ENCODE peak calls at places on chromosome 11, in five cellular contexts. G is cardiac muscle cell, E is lung, B is GM13977, K is GM12864. F is an unnamed sample.

GRCh38 chr11:62501432-62501891 is 45.1 kb downstream of the AHNAK start:
- DNase-seq in G (no peak), E (no peak), B (no peak), K (no peak), F (no peak)

GRCh38 chr11:43649501-43649900 is 31.0 kb upstream of the HSD17B12 start:
- DNase-seq in G (no peak), E (no peak), B (no peak), K (no peak), F (no peak)

GRCh38 chr11:116357769-116358544 is 414.8 kb downstream of the BUD13 start:
- DNase-seq in G (peak; percentile 26), E (no peak), B (no peak), K (no peak), F (no peak)

GRCh38 chr11:1744879-1745700 is 5.3 kb downstream of the IFITM10 start:
- DNase-seq in G (no peak), E (no peak), B (no peak), K (no peak), F (no peak)

GRCh38 chr11:115745041-115745440 is 240.8 kb upstream of the CADM1 start:
- DNase-seq in G (no peak), E (no peak), B (no peak), K (no peak), F (no peak)

GRCh38 chr11:99865951-99866350 is 821.1 kb upstream of the ARHGAP42 start:
- DNase-seq in G (peak; percentile 1), E (no peak), B (no peak), K (no peak), F (no peak)

GRCh38 chr11:68264741-68265540 is 6.8 kb downstream of the C11orf24 start:
- DNase-seq in G (no peak), E (no peak), B (no peak), K (no peak), F (no peak)

GRCh38 chr11:2074266-2074825 is 64.8 kb downstream of the IGF2 start:
- DNase-seq in G (no peak), E (no peak), B (no peak), K (no peak), F (no peak)

GRCh38 chr11:73929388-73929787 is 21.4 kb upstream of the DNAJB13 start:
- DNase-seq in G (no peak), E (no peak), B (no peak), K (no peak), F (no peak)

GRCh38 chr11:95652002-95652472 is 137.5 kb downstream of the FAM76B start:
- DNase-seq in G (no peak), E (no peak), B (no peak), K (no peak), F (no peak)

GRCh38 chr11:78292109-78292803 is 103.5 kb downstream of the USP35 start:
- DNase-seq in G (no peak), E (peak; percentile 36), B (no peak), K (no peak), F (no peak)

GRCh38 chr11:87628161-87628560 is 547.1 kb downstream of the RAB38 start:
- DNase-seq in G (no peak), E (no peak), B (no peak), K (no peak), F (no peak)
- TF ChIP-seq CTCF in G (no peak), E (no peak), B (no peak), K (no peak), F (no peak)

GRCh38 chr11:16785520-16786128 is 47.2 kb downstream of the C11orf58 start:
- DNase-seq in G (peak; percentile 87), E (peak; percentile 58), B (peak; percentile 86), K (peak; percentile 24), F (no peak)
- TF ChIP-seq CTCF in G (peak; percentile 94), E (peak; percentile 88), B (peak; percentile 90), K (peak; percentile 92), F (peak; percentile 89)

GRCh38 chr11:46238078-46238966 is 39.1 kb upstream of the CREB3L1 start:
- DNase-seq in G (peak; percentile 86), E (peak; percentile 64), B (peak; percentile 77), K (no peak), F (peak; percentile 85)
- TF ChIP-seq CTCF in G (no peak), E (no peak), B (no peak), K (no peak), F (peak; percentile 35)

GRCh38 chr11:17827006-17827405 is 92.4 kb downstream of the KCNC1 start:
- DNase-seq in G (no peak), E (no peak), B (no peak), K (no peak), F (no peak)
- TF ChIP-seq CTCF in G (peak; percentile 6), E (no peak), B (no peak), K (no peak), F (no peak)

GRCh38 chr11:114315749-114316368 is 19.7 kb downstream of the NNMT start:
- DNase-seq in G (peak; percentile 43), E (peak; percentile 51), B (no peak), K (no peak), F (no peak)

GRCh38 chr11:114318361-114318760 is 22.2 kb downstream of the NNMT start:
- DNase-seq in G (no peak), E (no peak), B (no peak), K (no peak), F (no peak)

GRCh38 chr11:114316980-114317675 is 20.9 kb downstream of the NNMT start:
- DNase-seq in G (peak; percentile 68), E (no peak), B (no peak), K (no peak), F (no peak)

GRCh38 chr11:114319716-114320328 is 23.6 kb downstream of the NNMT start:
- DNase-seq in G (peak; percentile 23), E (no peak), B (no peak), K (no peak), F (no peak)

DNA sequence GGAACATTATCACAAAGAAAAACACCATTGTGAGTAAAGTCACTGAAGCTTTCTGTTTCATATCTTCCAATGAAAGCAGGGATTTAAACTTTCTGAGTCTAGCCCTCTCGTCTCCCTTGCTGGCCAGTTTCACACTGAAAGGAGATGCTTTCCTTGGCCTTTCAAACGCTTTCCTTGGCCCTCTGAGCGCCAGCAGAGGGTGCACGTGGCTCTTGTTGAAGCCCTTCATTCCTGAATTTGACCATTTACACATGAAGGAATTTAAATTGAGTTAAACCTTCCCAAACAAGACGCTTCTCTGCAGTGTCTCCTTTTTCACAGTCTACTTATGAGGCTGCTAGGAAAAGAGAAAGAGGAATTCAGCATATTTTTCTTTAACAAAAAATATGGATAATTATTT is 21.5 kb downstream of the NNMT start:
- DNase-seq in G (peak; percentile 77), E (no peak), B (no peak), K (no peak), F (no peak)
- TF ChIP-seq CTCF in G (peak; percentile 62), E (peak; percentile 24), B (no peak), K (no peak), F (peak; percentile 55)

DNA sequence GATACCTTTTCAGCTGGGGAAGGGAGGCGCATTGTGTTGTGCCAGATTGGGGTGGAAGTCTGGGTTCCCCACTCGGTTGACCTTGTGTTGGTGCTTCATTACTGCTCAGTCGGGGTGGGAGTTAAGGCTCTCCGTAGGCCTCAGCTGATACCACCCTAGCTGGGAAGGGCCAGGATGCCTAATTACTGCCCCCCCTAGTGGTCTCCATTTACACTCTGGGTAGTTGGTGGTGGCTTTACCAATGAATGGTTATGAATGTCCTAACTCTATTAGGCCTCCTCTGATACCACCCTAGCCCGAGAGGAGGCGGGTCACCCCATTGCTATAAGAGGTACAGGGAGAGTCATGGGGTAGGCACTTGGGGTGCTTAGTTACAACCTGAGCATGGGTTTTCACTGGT is 27.5 kb upstream of the HIKESHI start:
- DNase-seq in G (no peak), E (no peak), B (no peak), K (no peak), F (no peak)
- TF ChIP-seq CTCF in G (peak; percentile 23), E (no peak), B (no peak), K (peak; percentile 39), F (no peak)